ENCODE peak calls at places on chromosome 1, in five cellular contexts. M is spleen, T is HL-60, F is upper lobe of left lung, C is endothelial cell of umbilical vein. J is an unnamed sample.

GRCh38 chr1:58401991-58402390 is 144.5 kb downstream of the OMA1 start:
- DNase-seq in M (no peak), T (no peak), F (no peak), C (peak), J (no peak)

GRCh38 chr1:234848972-234849641 is 239.1 kb upstream of the IRF2BP2 start:
- DNase-seq in M (no peak), T (peak), F (peak), C (no peak), J (no peak)

GRCh38 chr1:178267646-178268094 is 173.8 kb downstream of the RASAL2 start:
- DNase-seq in M (no peak), T (no peak), F (no peak), C (peak), J (no peak)

GRCh38 chr1:155309423-155310021 is 856 bp downstream of the FDPS start:
- DNase-seq in M (peak), T (peak), F (peak), C (peak), J (no peak)

GRCh38 chr1:82838066-82838465 is 1037.3 kb downstream of the ADGRL2 start:
- DNase-seq in M (no peak), T (no peak), F (no peak), C (peak), J (no peak)

GRCh38 chr1:36912365-36912840 is 121.9 kb downstream of the GRIK3 start:
- DNase-seq in M (no peak), T (no peak), F (no peak), C (no peak), J (peak)

GRCh38 chr1:25568834-25569598 is 25.6 kb downstream of the LDLRAP1 start:
- DNase-seq in M (no peak), T (no peak), F (no peak), C (no peak), J (no peak)

GRCh38 chr1:64483711-64484454 is 14.0 kb downstream of the CACHD1 start:
- DNase-seq in M (no peak), T (no peak), F (no peak), C (no peak), J (no peak)

GRCh38 chr1:22262583-22262982 is 119.7 kb upstream of the WNT4 start:
- DNase-seq in M (no peak), T (no peak), F (no peak), C (no peak), J (no peak)

GRCh38 chr1:61012365-61012764 is 70.0 kb upstream of the NFIA start:
- DNase-seq in M (no peak), T (no peak), F (no peak), C (peak), J (no peak)

GRCh38 chr1:11831945-11832725 is 15.4 kb downstream of the NPPA start:
- DNase-seq in M (no peak), T (no peak), F (no peak), C (no peak), J (no peak)

DNA sequence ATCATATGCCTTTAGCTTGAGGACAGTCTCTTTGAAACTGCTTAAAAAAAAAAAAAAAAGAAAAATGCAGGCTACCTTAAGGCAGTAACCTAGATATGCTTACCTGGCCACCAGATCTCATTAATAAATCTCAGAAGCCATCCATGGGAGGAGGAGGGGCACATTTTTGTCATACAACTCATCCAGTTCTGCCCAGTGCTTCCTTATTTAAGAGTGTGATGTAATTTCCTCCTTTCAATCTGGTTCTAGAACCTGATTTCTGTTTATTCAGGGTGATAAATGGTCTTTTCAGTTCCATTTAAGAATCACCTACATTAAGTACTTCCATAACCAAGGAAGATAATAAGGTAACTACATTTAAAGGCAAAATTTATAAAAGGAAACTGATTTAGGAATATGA is 6.1 kb downstream of the ERRFI1 start:
- DNase-seq in M (no peak), T (no peak), F (peak), C (peak), J (no peak)
- TF ChIP-seq POLR2AphosphoS5 in M (no peak), T (no peak), F (no peak), C (peak), J (peak)

GRCh38 chr1:220529530-220529920 is 1.6 kb downstream of the MARK1 start:
- DNase-seq in M (no peak), T (no peak), F (no peak), C (no peak), J (no peak)

GRCh38 chr1:220526294-220526693 is 1.6 kb upstream of the MARK1 start:
- DNase-seq in M (no peak), T (no peak), F (no peak), C (no peak), J (no peak)

GRCh38 chr1:220527279-220528048 is 472 bp upstream of the MARK1 start:
- DNase-seq in M (no peak), T (no peak), F (no peak), C (peak), J (no peak)

GRCh38 chr1:220528679-220529529 is 968 bp downstream of the MARK1 start:
- DNase-seq in M (no peak), T (no peak), F (no peak), C (peak), J (no peak)

GRCh38 chr1:220528049-220528678 is at the start of gene MARK1:
- DNase-seq in M (peak), T (no peak), F (peak), C (peak), J (no peak)
- TF ChIP-seq POLR2AphosphoS5 in M (peak), T (no peak), F (no peak), C (peak), J (no peak)

GRCh38 chr1:1889847-1890505 is 911 bp downstream of the GNB1 start:
- DNase-seq in M (peak), T (peak), F (peak), C (peak), J (no peak)
- TF ChIP-seq POLR2AphosphoS5 in M (peak), T (peak), F (no peak), C (no peak), J (no peak)

GRCh38 chr1:161158316-161159016 is 834 bp upstream of the USP21 start:
- DNase-seq in M (no peak), T (no peak), F (no peak), C (no peak), J (no peak)
- TF ChIP-seq POLR2AphosphoS5 in M (no peak), T (no peak), F (no peak), C (no peak), J (no peak)

DNA sequence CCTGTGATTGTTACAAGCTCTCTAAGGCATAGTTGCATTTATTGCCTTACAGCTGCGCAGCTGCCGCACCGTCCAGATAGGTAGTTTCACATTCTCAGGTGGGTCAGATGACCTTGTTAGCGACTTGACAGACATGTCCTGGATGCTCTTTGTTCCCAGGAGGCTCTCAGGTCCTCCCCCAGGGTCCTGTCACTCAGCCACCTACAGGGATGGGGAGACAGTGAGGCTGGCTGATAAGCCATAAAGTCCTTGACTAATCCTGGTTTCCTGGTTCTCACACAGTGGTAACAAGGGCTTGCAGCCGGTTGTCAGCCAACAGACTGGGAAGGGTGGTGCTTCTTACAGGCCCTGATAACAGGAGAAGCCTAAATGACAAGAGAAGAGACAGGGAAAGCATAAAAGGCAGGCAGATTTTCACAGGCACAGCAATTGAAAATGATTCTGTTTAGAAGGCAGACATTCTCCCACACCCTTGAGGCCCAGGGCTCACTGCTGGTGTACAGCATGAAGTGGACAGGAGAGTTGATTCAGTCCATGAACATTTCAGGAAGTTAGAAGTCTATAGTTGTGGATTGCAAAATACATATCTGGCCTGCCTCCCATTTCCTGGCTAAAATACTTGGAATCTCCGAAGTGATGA is 2.9 kb downstream of the ARF1 start:
- DNase-seq in M (peak), T (no peak), F (peak), C (peak), J (no peak)
- TF ChIP-seq POLR2AphosphoS5 in M (peak), T (no peak), F (no peak), C (no peak), J (no peak)

DNA sequence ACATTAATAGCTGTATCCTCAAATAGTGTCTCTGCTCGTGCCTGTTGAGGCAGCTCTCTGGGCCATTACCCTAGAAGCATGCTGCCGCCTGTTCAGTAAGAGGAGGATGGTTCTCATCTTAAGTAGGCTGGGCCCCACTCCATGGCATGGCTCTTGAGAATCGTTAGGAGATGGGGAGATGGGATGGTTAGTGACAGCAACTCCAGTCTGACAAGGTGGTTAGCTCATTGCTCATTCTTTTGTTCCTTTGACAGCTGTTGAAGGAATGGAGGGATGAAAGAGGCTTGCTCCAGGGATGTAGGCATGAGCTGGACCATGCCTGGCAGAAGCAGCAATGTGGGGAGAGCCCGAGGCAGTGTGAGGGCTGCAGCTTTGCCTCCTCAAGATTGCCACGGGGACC is 68.2 kb downstream of the MAP10 start:
- DNase-seq in M (no peak), T (no peak), F (no peak), C (no peak), J (no peak)
- TF ChIP-seq POLR2AphosphoS5 in M (no peak), T (no peak), F (no peak), C (no peak), J (no peak)

GRCh38 chr1:227390525-227390924 is 72.2 kb upstream of the CDC42BPA start:
- DNase-seq in M (no peak), T (no peak), F (no peak), C (no peak), J (no peak)
- TF ChIP-seq POLR2AphosphoS5 in M (no peak), T (no peak), F (no peak), C (no peak), J (no peak)

J was measured in vagina.